ENCODE peak calls at places on chromosomes 5 and 9, in seven cellular contexts. P is mesenteric fat pad, J is activated gamma-delta T cell treated with Interleukin-2 at 50 U/mL for 16 hours, C is T-cell, Q is NCI-H1930, O is T-helper 17 cell, D is ACHN. Z is an unnamed sample.

GRCh38 chr5:151022511-151023018 is 2.2 kb downstream of the GPX3 start:
- DNase-seq in P (no peak), J (no peak), C (no peak), Q (no peak), O (no peak), D (no peak), Z (no peak)

GRCh38 chr5:6885581-6885980 is 172.3 kb downstream of the TENT4A start:
- DNase-seq in P (no peak), J (no peak), C (no peak), Q (no peak), O (no peak), D (no peak), Z (no peak)

GRCh38 chr5:102582706-102583105 is 83.9 kb upstream of the SLCO6A1 start:
- DNase-seq in P (no peak), J (no peak), C (no peak), Q (no peak), O (no peak), D (no peak), Z (no peak)

GRCh38 chr5:158943569-158943968 is 156.1 kb downstream of the EBF1 start:
- DNase-seq in P (no peak), J (no peak), C (no peak), Q (no peak), O (no peak), D (no peak), Z (no peak)

GRCh38 chr5:150263801-150264621 is 25.6 kb downstream of the CAMK2A start:
- DNase-seq in P (no peak), J (no peak), C (no peak), Q (no peak), O (no peak), D (peak; percentile 83), Z (peak; percentile 97)

GRCh38 chr9:133103183-133103986 is 17.7 kb downstream of the RALGDS start:
- DNase-seq in P (no peak), J (peak; percentile 53), C (peak; percentile 41), Q (no peak), O (no peak), D (peak; percentile 48), Z (no peak)

GRCh38 chr9:80605129-80605528 is 1033.4 kb downstream of the TLE4 start:
- DNase-seq in P (no peak), J (no peak), C (no peak), Q (no peak), O (no peak), D (peak; percentile 35), Z (peak; percentile 46)

GRCh38 chr5:124745367-124746251 is 830 bp downstream of the ZNF608 start:
- DNase-seq in P (no peak), J (no peak), C (no peak), Q (no peak), O (no peak), D (peak; percentile 43), Z (no peak)

GRCh38 chr9:13550519-13550918 is 271.0 kb upstream of the MPDZ start:
- DNase-seq in P (no peak), J (no peak), C (no peak), Q (no peak), O (no peak), D (no peak), Z (no peak)

GRCh38 chr9:93668261-93668871 is 92.0 kb downstream of the PHF2 start:
- DNase-seq in P (peak; percentile 51), J (peak; percentile 1), C (no peak), Q (no peak), O (no peak), D (no peak), Z (no peak)

GRCh38 chr9:73133921-73134407 is 17.7 kb upstream of the ANXA1 start:
- DNase-seq in P (no peak), J (no peak), C (no peak), Q (no peak), O (no peak), D (no peak), Z (no peak)

GRCh38 chr5:146130440-146131045 is 25.2 kb upstream of the PLAC8L1 start:
- DNase-seq in P (no peak), J (no peak), C (no peak), Q (no peak), O (no peak), D (peak; percentile 33), Z (no peak)

GRCh38 chr5:136018814-136019777 is 9.7 kb upstream of the TGFBI start:
- DNase-seq in P (no peak), J (no peak), C (no peak), Q (no peak), O (no peak), D (no peak), Z (no peak)

GRCh38 chr5:67425514-67425913 is 228.9 kb upstream of the CD180 start:
- DNase-seq in P (no peak), J (no peak), C (no peak), Q (no peak), O (no peak), D (no peak), Z (peak; percentile 61)

GRCh38 chr9:74770508-74771261 is 117.0 kb downstream of the TRPM6 start:
- DNase-seq in P (no peak), J (no peak), C (peak; percentile 19), Q (no peak), O (peak; percentile 31), D (peak; percentile 4), Z (no peak)

GRCh38 chr5:136655429-136655828 is 290.1 kb upstream of the TRPC7 start:
- DNase-seq in P (no peak), J (no peak), C (no peak), Q (no peak), O (no peak), D (no peak), Z (peak; percentile 1)

GRCh38 chr9:85731128-85731630 is 10.6 kb downstream of the AGTPBP1 start:
- DNase-seq in P (no peak), J (no peak), C (no peak), Q (no peak), O (no peak), D (no peak), Z (no peak)

GRCh38 chr5:91848453-91848852 is 465.3 kb upstream of the ARRDC3 start:
- DNase-seq in P (no peak), J (no peak), C (no peak), Q (no peak), O (no peak), D (peak; percentile 12), Z (peak; percentile 86)

GRCh38 chr5:170333161-170333909 is 35.8 kb upstream of the LCP2 start:
- DNase-seq in P (no peak), J (peak; percentile 68), C (peak; percentile 56), Q (no peak), O (peak; percentile 29), D (no peak), Z (no peak)

GRCh38 chr5:54329731-54330709 is 19.6 kb upstream of the ARL15 start:
- DNase-seq in P (no peak), J (no peak), C (no peak), Q (no peak), O (no peak), D (peak; percentile 55), Z (peak; percentile 94)

GRCh38 chr5:79702606-79703380 is 13.2 kb downstream of the CMYA5 start:
- DNase-seq in P (no peak), J (peak; percentile 10), C (peak; percentile 31), Q (no peak), O (no peak), D (peak; percentile 4), Z (no peak)

GRCh38 chr5:10537614-10538013 is 26.3 kb upstream of the ANKRD33B start:
- DNase-seq in P (no peak), J (no peak), C (no peak), Q (no peak), O (no peak), D (no peak), Z (no peak)

GRCh38 chr5:14256756-14257393 is 113.7 kb downstream of the TRIO start:
- DNase-seq in P (no peak), J (no peak), C (no peak), Q (no peak), O (no peak), D (no peak), Z (no peak)

GRCh38 chr5:80591352-80591751 is 21.3 kb upstream of the ANKRD34B start:
- DNase-seq in P (no peak), J (no peak), C (no peak), Q (no peak), O (no peak), D (peak; percentile 91), Z (no peak)

GRCh38 chr9:3480353-3480655 is 45.5 kb downstream of the RFX3 start:
- DNase-seq in P (no peak), J (no peak), C (no peak), Q (no peak), O (no peak), D (no peak), Z (no peak)

GRCh38 chr9:85173967-85174366 is 504.4 kb downstream of the NTRK2 start:
- DNase-seq in P (no peak), J (no peak), C (no peak), Q (no peak), O (no peak), D (no peak), Z (no peak)

GRCh38 chr5:181190711-181191525 is 14.1 kb downstream of the TRIM7 start:
- DNase-seq in P (peak; percentile 90), J (no peak), C (peak; percentile 33), Q (no peak), O (peak; percentile 44), D (peak; percentile 42), Z (peak; percentile 28)

GRCh38 chr5:118611332-118611945 is 376.9 kb downstream of the DTWD2 start:
- DNase-seq in P (no peak), J (no peak), C (no peak), Q (no peak), O (no peak), D (peak; percentile 30), Z (no peak)

GRCh38 chr5:177128551-177128976 is 5.0 kb upstream of the NSD1 start:
- DNase-seq in P (peak; percentile 69), J (no peak), C (no peak), Q (no peak), O (no peak), D (peak; percentile 15), Z (peak; percentile 61)

GRCh38 chr5:11468334-11469039 is 435.8 kb downstream of the CTNND2 start:
- DNase-seq in P (no peak), J (no peak), C (no peak), Q (no peak), O (no peak), D (no peak), Z (no peak)

GRCh38 chr9:136556166-136556565 is 10.3 kb upstream of the NOTCH1 start:
- DNase-seq in P (no peak), J (no peak), C (no peak), Q (no peak), O (no peak), D (no peak), Z (no peak)

GRCh38 chr5:140142802-140143201 is 17.1 kb downstream of the IGIP start:
- DNase-seq in P (no peak), J (no peak), C (no peak), Q (no peak), O (no peak), D (no peak), Z (no peak)

GRCh38 chr5:2753452-2754409 is 2.3 kb upstream of the IRX2 start:
- DNase-seq in P (no peak), J (no peak), C (no peak), Q (no peak), O (no peak), D (no peak), Z (no peak)

GRCh38 chr5:65695896-65696295 is 26.0 kb downstream of the SGTB start:
- DNase-seq in P (no peak), J (no peak), C (no peak), Q (no peak), O (no peak), D (no peak), Z (no peak)

GRCh38 chr9:77708416-77708815 is 60.3 kb upstream of the GNA14 start:
- DNase-seq in P (no peak), J (no peak), C (no peak), Q (no peak), O (no peak), D (peak; percentile 54), Z (peak; percentile 38)

GRCh38 chr5:151125421-151125820 is 32.2 kb downstream of the ANXA6 start:
- DNase-seq in P (no peak), J (no peak), C (no peak), Q (no peak), O (no peak), D (no peak), Z (no peak)

GRCh38 chr9:87148391-87149237 is 201.3 kb upstream of the GAS1 start:
- DNase-seq in P (peak; percentile 92), J (no peak), C (no peak), Q (no peak), O (no peak), D (peak; percentile 59), Z (peak; percentile 62)

GRCh38 chr9:121930970-121931369 is 162.1 kb downstream of the TTLL11 start:
- DNase-seq in P (no peak), J (no peak), C (no peak), Q (no peak), O (no peak), D (no peak), Z (no peak)

Z was measured in NCI-H226.